ENCODE peak calls at places on chromosomes 4 and X, in four cellular contexts. One of them, this sample, is unnamed.

GRCh38 chrX:389021-389441 is 2.3 kb upstream of the PPP2R3B start:
- DNase-seq in IMR-90: no peak
- DNase-seq in neuronal stem cell: no peak
- DNase-seq in H9: no peak
- DNase-seq in this sample: no peak

GRCh38 chr4:3364634-3365314 is 72.0 kb downstream of the RGS12 start:
- DNase-seq in neuronal stem cell: no peak
- DNase-seq in H9: no peak
- DNase-seq in IMR-90: no peak
- DNase-seq in this sample: no peak

GRCh38 chr4:186249785-186250739 is 15.9 kb upstream of the F11 start:
- DNase-seq in neuronal stem cell: no peak
- DNase-seq in H9: peak; percentile 68
- DNase-seq in IMR-90: peak; percentile 85
- DNase-seq in this sample: peak; percentile 66

GRCh38 chr4:66404149-66404548 is 733.9 kb upstream of the EPHA5 start:
- DNase-seq in neuronal stem cell: no peak
- DNase-seq in IMR-90: no peak
- DNase-seq in H9: no peak
- DNase-seq in this sample: no peak

GRCh38 chrX:56763556-56764152 is 34.6 kb downstream of the NBDY start:
- DNase-seq in neuronal stem cell: no peak
- DNase-seq in H9: peak; percentile 31
- DNase-seq in IMR-90: peak; percentile 75
- DNase-seq in this sample: no peak

GRCh38 chr4:10033191-10033881 is 12.0 kb upstream of the SLC2A9 start:
- DNase-seq in H9: no peak
- DNase-seq in neuronal stem cell: no peak
- DNase-seq in IMR-90: peak; percentile 71
- DNase-seq in this sample: peak; percentile 16

GRCh38 chr4:52910115-52910514 is 48.0 kb downstream of the RASL11B start:
- DNase-seq in IMR-90: no peak
- DNase-seq in neuronal stem cell: no peak
- DNase-seq in H9: no peak
- DNase-seq in this sample: no peak

GRCh38 chrX:10615931-10616780 is 4.2 kb downstream of the MID1 start:
- DNase-seq in neuronal stem cell: no peak
- DNase-seq in IMR-90: peak; percentile 58
- DNase-seq in H9: peak; percentile 51
- DNase-seq in this sample: peak; percentile 53

GRCh38 chr4:23999714-24000113 is 109.9 kb upstream of the PPARGC1A start:
- DNase-seq in neuronal stem cell: no peak
- DNase-seq in IMR-90: peak; percentile 62
- DNase-seq in H9: no peak
- DNase-seq in this sample: no peak

GRCh38 chr4:56698329-56698728 is 17.2 kb upstream of the HOPX start:
- DNase-seq in neuronal stem cell: no peak
- DNase-seq in H9: no peak
- DNase-seq in IMR-90: peak; percentile 42
- DNase-seq in this sample: peak; percentile 88

GRCh38 chrX:140723251-140723650 is 13.7 kb downstream of the LINC00632 start:
- DNase-seq in H9: no peak
- DNase-seq in IMR-90: peak; percentile 19
- DNase-seq in neuronal stem cell: no peak
- DNase-seq in this sample: peak; percentile 30

GRCh38 chrX:106955004-106955772 is 35.0 kb downstream of the CLDN2 start:
- DNase-seq in H9: no peak
- DNase-seq in neuronal stem cell: no peak
- DNase-seq in IMR-90: peak; percentile 48
- DNase-seq in this sample: no peak

GRCh38 chrX:22300130-22300529 is 27.4 kb downstream of the CBLL2 start:
- DNase-seq in H9: no peak
- DNase-seq in IMR-90: peak; percentile 67
- DNase-seq in neuronal stem cell: no peak
- DNase-seq in this sample: peak; percentile 70

GRCh38 chrX:132751043-132751690 is 207.3 kb downstream of the HS6ST2 start:
- DNase-seq in H9: peak; percentile 47
- DNase-seq in IMR-90: no peak
- DNase-seq in neuronal stem cell: no peak
- DNase-seq in this sample: no peak

GRCh38 chr4:145299380-145300076 is 119.1 kb upstream of the OTUD4 start:
- DNase-seq in neuronal stem cell: no peak
- DNase-seq in H9: no peak
- DNase-seq in IMR-90: peak; percentile 75
- DNase-seq in this sample: peak; percentile 61

GRCh38 chrX:40488299-40488698 is 92.5 kb upstream of the ATP6AP2 start:
- DNase-seq in neuronal stem cell: no peak
- DNase-seq in H9: no peak
- DNase-seq in IMR-90: no peak
- DNase-seq in this sample: no peak

GRCh38 chrX:75229774-75230173 is 44.1 kb upstream of the UPRT start:
- DNase-seq in IMR-90: no peak
- DNase-seq in neuronal stem cell: no peak
- DNase-seq in H9: no peak
- DNase-seq in this sample: no peak

GRCh38 chr4:168076989-168077725 is 15.2 kb upstream of the ANXA10 start:
- DNase-seq in IMR-90: peak; percentile 71
- DNase-seq in neuronal stem cell: peak; percentile 68
- DNase-seq in H9: peak; percentile 42
- DNase-seq in this sample: peak; percentile 52

GRCh38 chrX:34810364-34810763 is 132.2 kb upstream of the FAM47B start:
- DNase-seq in IMR-90: peak; percentile 60
- DNase-seq in H9: no peak
- DNase-seq in neuronal stem cell: no peak
- DNase-seq in this sample: peak; percentile 9

GRCh38 chr4:153259679-153260078 is 55.4 kb downstream of the TRIM2 start:
- DNase-seq in neuronal stem cell: no peak
- DNase-seq in IMR-90: no peak
- DNase-seq in H9: no peak
- DNase-seq in this sample: no peak
- H2BK120ac ChIP-seq in neuronal stem cell: no peak overlapping the region
- H2BK120ac ChIP-seq in IMR-90: no peak overlapping the region
- H2BK120ac ChIP-seq in H9: no peak overlapping the region
- H2BK120ac ChIP-seq in this sample: no peak overlapping the region

GRCh38 chr4:109622581-109622980 is 62.5 kb downstream of the MCUB start:
- DNase-seq in IMR-90: no peak
- DNase-seq in H9: no peak
- DNase-seq in neuronal stem cell: no peak
- DNase-seq in this sample: no peak
- H3K23ac ChIP-seq in IMR-90: no peak overlapping the region
- H3K23ac ChIP-seq in H9: no peak overlapping the region
- H3K23ac ChIP-seq in neuronal stem cell: no peak overlapping the region
- H3K23ac ChIP-seq in this sample: peak overlapping the region; percentile 75

DNA sequence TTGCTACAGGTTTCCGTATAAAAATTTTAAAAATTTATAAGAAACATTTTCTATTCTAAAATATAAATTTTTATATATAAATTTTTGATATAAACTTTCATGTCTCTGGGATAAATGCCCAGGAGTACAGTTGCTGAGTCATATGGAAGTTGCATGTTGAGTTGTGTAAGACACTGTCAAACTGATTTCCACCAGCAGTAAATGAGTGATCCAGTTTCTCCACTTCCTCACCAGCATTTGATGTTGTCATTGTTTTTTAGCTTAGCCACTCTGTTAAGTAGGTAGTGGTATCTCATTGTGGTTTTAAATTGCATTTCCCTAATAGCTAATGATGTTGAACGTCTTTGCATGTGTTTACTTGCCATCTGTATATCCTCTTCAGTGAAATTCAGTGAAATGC is 66.5 kb downstream of the MAMLD1 start:
- DNase-seq in IMR-90: peak; percentile 86
- DNase-seq in H9: no peak
- DNase-seq in neuronal stem cell: no peak
- DNase-seq in this sample: peak; percentile 82
- H2AFZ ChIP-seq in IMR-90: no peak overlapping the region
- H2AFZ ChIP-seq in H9: no peak overlapping the region
- H2AFZ ChIP-seq in neuronal stem cell: no peak overlapping the region
- H2AFZ ChIP-seq in this sample: no peak overlapping the region

DNA sequence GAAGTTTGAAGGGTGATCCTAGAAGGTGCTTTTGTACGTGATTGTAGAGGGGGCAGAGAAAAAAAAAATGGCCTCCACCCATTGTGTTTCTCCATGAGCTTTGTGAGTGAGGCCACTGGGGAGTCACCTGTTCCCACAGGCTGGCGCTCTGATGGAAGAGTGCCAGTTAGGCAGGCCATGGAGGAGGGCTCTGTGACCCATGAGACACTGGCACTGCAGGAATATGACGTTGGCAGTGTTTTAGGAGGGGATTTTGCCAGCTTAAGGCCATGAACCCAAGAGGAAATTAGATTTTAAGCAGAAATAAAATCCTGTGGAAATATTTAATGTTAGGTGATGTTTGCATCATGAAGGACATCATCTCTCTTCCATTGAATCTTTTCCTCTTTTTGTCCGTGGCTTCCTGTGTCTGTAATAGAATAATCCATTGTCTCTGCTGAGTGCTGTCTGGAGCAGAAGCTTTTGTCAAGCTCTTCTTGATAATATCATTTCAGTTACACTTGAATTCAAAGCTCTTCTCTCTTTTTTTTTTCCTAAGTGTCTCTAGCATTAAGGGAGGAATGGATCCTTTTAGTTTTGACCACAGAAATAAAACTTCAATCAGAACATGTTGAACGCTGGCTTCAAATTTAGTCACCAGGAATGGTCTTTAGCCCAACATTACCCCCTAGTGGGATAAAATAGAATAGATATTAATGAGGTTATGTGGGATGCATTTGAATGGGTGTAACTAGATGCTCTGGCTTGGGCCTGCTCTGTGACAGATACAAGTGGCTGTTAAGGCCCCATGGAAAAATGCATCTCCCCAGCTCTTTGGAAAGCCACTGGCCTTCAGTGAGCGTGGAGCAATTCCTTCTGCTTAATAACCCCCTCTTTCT is 41.0 kb upstream of the UCP1 start:
- DNase-seq in H9: no peak
- DNase-seq in neuronal stem cell: peak; percentile 35
- DNase-seq in IMR-90: peak; percentile 55
- DNase-seq in this sample: peak; percentile 54
- H2BK120ac ChIP-seq in H9: no peak overlapping the region
- H2BK120ac ChIP-seq in neuronal stem cell: no peak overlapping the region
- H2BK120ac ChIP-seq in IMR-90: no peak overlapping the region
- H2BK120ac ChIP-seq in this sample: no peak overlapping the region

DNA sequence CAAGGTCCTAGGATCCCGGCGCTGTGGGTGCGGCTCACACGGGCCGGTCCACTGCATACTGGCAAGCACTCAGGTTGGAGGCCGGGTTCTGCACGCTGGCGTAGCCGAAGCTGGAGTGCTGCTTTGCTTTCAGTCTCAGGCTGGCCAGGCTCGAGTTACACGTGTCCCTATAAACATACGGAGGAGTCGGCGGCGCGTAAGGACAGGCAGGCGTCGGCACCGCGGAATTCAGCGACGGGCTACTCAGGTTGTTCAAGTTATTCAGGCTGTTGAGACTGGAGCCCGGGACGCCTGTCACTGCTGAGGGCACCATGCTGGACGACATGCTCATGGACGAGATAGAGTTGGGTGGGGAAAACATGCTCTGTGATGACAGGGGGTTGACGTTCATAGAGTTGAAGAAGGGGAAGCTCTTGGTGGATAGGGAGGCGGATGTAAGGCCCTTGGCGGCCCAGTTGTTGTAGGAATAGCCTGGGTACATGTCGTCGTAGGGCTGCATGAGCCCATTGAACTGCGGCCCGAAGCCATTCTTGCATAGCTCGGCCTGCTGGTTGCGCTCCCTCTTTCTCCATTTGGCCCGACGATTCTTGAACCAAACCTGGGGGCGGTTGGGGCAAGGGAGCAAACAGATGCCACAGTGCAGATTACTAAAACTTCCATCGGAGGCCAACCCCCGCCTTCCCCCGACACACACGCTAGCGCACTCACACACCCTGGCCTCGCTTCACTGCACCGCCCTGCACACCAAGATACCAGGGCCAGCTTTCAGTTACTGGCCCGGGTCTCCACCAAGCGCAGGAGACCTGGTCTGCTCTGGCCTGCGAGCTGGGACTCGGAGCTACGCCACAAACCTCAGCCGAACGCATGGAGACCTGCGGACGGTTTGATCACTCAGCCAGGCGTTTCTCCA is 4.5 kb downstream of the PITX2 start:
- DNase-seq in IMR-90: no peak
- DNase-seq in H9: peak; percentile 88
- DNase-seq in neuronal stem cell: peak; percentile 70
- DNase-seq in this sample: peak; percentile 92
- H3K23ac ChIP-seq in IMR-90: no peak overlapping the region
- H3K23ac ChIP-seq in H9: no peak overlapping the region
- H3K23ac ChIP-seq in neuronal stem cell: peak overlapping the region; percentile 99
- H3K23ac ChIP-seq in this sample: peak overlapping the region; percentile 34

GRCh38 chr4:142406917-142407501 is 439.1 kb downstream of the INPP4B start:
- DNase-seq in H9: no peak
- DNase-seq in IMR-90: no peak
- DNase-seq in neuronal stem cell: no peak
- DNase-seq in this sample: no peak
- H2AFZ ChIP-seq in H9: no peak overlapping the region
- H2AFZ ChIP-seq in IMR-90: peak overlapping the region; percentile 44
- H2AFZ ChIP-seq in neuronal stem cell: peak overlapping the region; percentile 91
- H2AFZ ChIP-seq in this sample: no peak overlapping the region

GRCh38 chrX:43003204-43003565 is 225.2 kb upstream of the PPP1R2C start:
- DNase-seq in IMR-90: no peak
- DNase-seq in H9: no peak
- DNase-seq in neuronal stem cell: no peak
- DNase-seq in this sample: no peak

GRCh38 chrX:43003939-43004338 is 226.0 kb upstream of the PPP1R2C start:
- DNase-seq in H9: no peak
- DNase-seq in IMR-90: no peak
- DNase-seq in neuronal stem cell: no peak
- DNase-seq in this sample: no peak

GRCh38 chrX:43002526-43003203 is 224.7 kb upstream of the PPP1R2C start:
- DNase-seq in neuronal stem cell: no peak
- DNase-seq in IMR-90: no peak
- DNase-seq in H9: no peak
- DNase-seq in this sample: no peak

GRCh38 chrX:43005561-43005960 is 227.6 kb upstream of the PPP1R2C start:
- DNase-seq in IMR-90: no peak
- DNase-seq in H9: peak; percentile 39
- DNase-seq in neuronal stem cell: no peak
- DNase-seq in this sample: no peak

GRCh38 chrX:43008356-43008755 is 230.4 kb upstream of the PPP1R2C start:
- DNase-seq in H9: no peak
- DNase-seq in IMR-90: no peak
- DNase-seq in neuronal stem cell: no peak
- DNase-seq in this sample: no peak
- H2BK120ac ChIP-seq in H9: no peak overlapping the region
- H2BK120ac ChIP-seq in IMR-90: no peak overlapping the region
- H2BK120ac ChIP-seq in neuronal stem cell: no peak overlapping the region
- H2BK120ac ChIP-seq in this sample: no peak overlapping the region

GRCh38 chr4:174273960-174274359 is 9.5 kb downstream of the FBXO8 start:
- DNase-seq in IMR-90: no peak
- DNase-seq in neuronal stem cell: no peak
- DNase-seq in H9: no peak
- DNase-seq in this sample: no peak
- H3K23ac ChIP-seq in IMR-90: no peak overlapping the region
- H3K23ac ChIP-seq in neuronal stem cell: no peak overlapping the region
- H3K23ac ChIP-seq in H9: no peak overlapping the region
- H3K23ac ChIP-seq in this sample: no peak overlapping the region